ENCODE peak calls at places on chromosome 11, in nine cellular contexts. Y, S, X, T, I, F, G, B and U are unnamed samples.

GRCh38 chr11:1217151-1217550 is 5.7 kb upstream of the MUC5B start:
- DNase-seq in Y (no peak), S (no peak), X (no peak), B (no peak), F (no peak), I (no peak), G (no peak), T (no peak), U (no peak)

GRCh38 chr11:36508743-36509142 is 1.3 kb downstream of the TRAF6 start:
- DNase-seq in F (no peak), G (no peak), Y (peak; percentile 15), T (no peak), X (no peak), I (no peak), S (no peak), B (no peak), U (no peak)

GRCh38 chr11:31764186-31764730 is 46.9 kb downstream of the PAX6 start:
- DNase-seq in S (no peak), X (no peak), T (no peak), G (no peak), F (no peak), I (no peak), Y (no peak), B (no peak), U (no peak)

GRCh38 chr11:38582151-38582550 is 1984.1 kb upstream of the RAG2 start:
- DNase-seq in I (no peak), B (no peak), S (no peak), T (peak; percentile 9), G (no peak), Y (peak; percentile 37), F (peak; percentile 57), X (no peak), U (no peak)

GRCh38 chr11:95081412-95081811 is 8.2 kb upstream of the ENDOD1 start:
- DNase-seq in S (no peak), I (no peak), B (peak; percentile 84), F (no peak), Y (no peak), G (no peak), X (no peak), T (no peak), U (no peak)

GRCh38 chr11:119506436-119506835 is 83.5 kb upstream of the THY1 start:
- DNase-seq in T (no peak), X (no peak), B (no peak), F (no peak), G (no peak), S (no peak), I (no peak), Y (no peak), U (no peak)

GRCh38 chr11:109865558-109866186 is 227.5 kb upstream of the ZC3H12C start:
- DNase-seq in B (no peak), F (no peak), Y (peak; percentile 62), I (peak; percentile 14), T (no peak), G (no peak), X (no peak), S (no peak), U (no peak)

GRCh38 chr11:2366271-2366670 is 10.8 kb upstream of the CD81 start:
- DNase-seq in F (no peak), G (no peak), X (no peak), T (no peak), I (no peak), S (no peak), B (peak; percentile 44), Y (no peak), U (no peak)

GRCh38 chr11:27672836-27673464 is 27.3 kb downstream of the BDNF start:
- DNase-seq in F (no peak), T (no peak), X (no peak), Y (peak; percentile 15), S (no peak), I (no peak), G (no peak), B (no peak), U (no peak)

GRCh38 chr11:72553748-72554147 is 119.4 kb upstream of the CLPB start:
- DNase-seq in S (no peak), G (no peak), I (no peak), X (no peak), B (no peak), T (no peak), Y (no peak), F (no peak), U (no peak)

GRCh38 chr11:67355023-67355793 is 1.9 kb upstream of the POLD4 start:
- DNase-seq in X (peak; percentile 11), T (no peak), B (no peak), Y (no peak), G (no peak), I (no peak), F (no peak), S (peak; percentile 3), U (no peak)

GRCh38 chr11:11748706-11749365 is 92.9 kb upstream of the USP47 start:
- DNase-seq in X (no peak), I (no peak), F (peak; percentile 33), T (no peak), Y (peak; percentile 82), G (no peak), B (no peak), S (no peak), U (no peak)

GRCh38 chr11:113147249-113147648 is 167.1 kb upstream of the TTC12 start:
- DNase-seq in S (no peak), Y (no peak), I (no peak), X (no peak), G (no peak), F (no peak), T (no peak), B (no peak), U (no peak)

GRCh38 chr11:92380882-92381281 is 156.3 kb downstream of the FAT3 start:
- DNase-seq in B (no peak), Y (peak; percentile 34), G (no peak), T (peak; percentile 28), F (peak; percentile 82), I (no peak), X (no peak), S (no peak), U (no peak)

GRCh38 chr11:27420722-27421572 is 51.6 kb downstream of the LGR4 start:
- DNase-seq in I (no peak), F (peak; percentile 66), S (no peak), G (no peak), Y (no peak), X (no peak), B (no peak), T (no peak), U (no peak)

GRCh38 chr11:133966924-133967598 is 10.3 kb upstream of the IGSF9B start:
- DNase-seq in F (no peak), Y (no peak), S (peak; percentile 89), X (peak; percentile 28), G (no peak), B (peak; percentile 36), T (no peak), I (peak; percentile 70), U (no peak)
- TF ChIP-seq CTCF in F (no peak), Y (no peak), S (peak; percentile 50), X (no peak), G (no peak), B (peak; percentile 44), T (peak; percentile 10), I (peak; percentile 78), U (peak; percentile 13)

GRCh38 chr11:61613711-61614254 is 32.9 kb upstream of the SYT7 start:
- DNase-seq in B (no peak), Y (no peak), F (no peak), S (no peak), X (no peak), G (no peak), T (no peak), I (no peak), U (no peak)

GRCh38 chr11:61616443-61616842 is 35.6 kb upstream of the SYT7 start:
- DNase-seq in T (no peak), I (no peak), F (peak; percentile 83), G (no peak), Y (peak; percentile 69), S (no peak), B (no peak), X (no peak), U (no peak)

GRCh38 chr11:61619827-61620226 is 39.0 kb upstream of the SYT7 start:
- DNase-seq in G (no peak), X (no peak), F (no peak), I (no peak), B (no peak), Y (no peak), S (no peak), T (no peak), U (no peak)

GRCh38 chr11:61618991-61619390 is 38.1 kb upstream of the SYT7 start:
- DNase-seq in G (no peak), T (no peak), B (no peak), X (no peak), I (no peak), S (peak; percentile 17), F (no peak), Y (no peak), U (no peak)

DNA sequence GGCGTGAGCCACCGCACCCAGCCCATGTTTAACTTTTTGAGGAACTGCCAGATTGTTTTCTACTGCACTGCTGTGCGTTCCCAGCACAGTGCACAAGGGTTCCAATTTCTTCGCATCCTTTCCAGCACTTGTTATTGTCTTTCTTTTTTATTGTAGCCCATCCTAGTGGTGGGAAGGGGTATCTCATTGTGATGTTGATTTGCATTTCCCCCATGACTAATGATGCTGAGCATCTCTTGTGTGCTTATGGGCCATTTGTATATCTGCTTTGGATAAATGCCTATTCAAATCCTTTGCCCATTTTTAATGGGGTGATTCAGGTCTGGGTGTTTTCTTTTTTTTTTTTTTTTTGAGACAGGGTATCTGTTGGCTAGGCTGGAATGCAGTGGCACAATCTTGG is 36.6 kb upstream of the SYT7 start:
- DNase-seq in Y (peak; percentile 65), S (no peak), G (no peak), I (no peak), X (no peak), T (no peak), F (peak; percentile 46), B (no peak), U (no peak)
- TF ChIP-seq CTCF in Y (peak; percentile 44), S (no peak), G (no peak), I (no peak), X (no peak), T (no peak), F (no peak), B (no peak), U (no peak)

DNA sequence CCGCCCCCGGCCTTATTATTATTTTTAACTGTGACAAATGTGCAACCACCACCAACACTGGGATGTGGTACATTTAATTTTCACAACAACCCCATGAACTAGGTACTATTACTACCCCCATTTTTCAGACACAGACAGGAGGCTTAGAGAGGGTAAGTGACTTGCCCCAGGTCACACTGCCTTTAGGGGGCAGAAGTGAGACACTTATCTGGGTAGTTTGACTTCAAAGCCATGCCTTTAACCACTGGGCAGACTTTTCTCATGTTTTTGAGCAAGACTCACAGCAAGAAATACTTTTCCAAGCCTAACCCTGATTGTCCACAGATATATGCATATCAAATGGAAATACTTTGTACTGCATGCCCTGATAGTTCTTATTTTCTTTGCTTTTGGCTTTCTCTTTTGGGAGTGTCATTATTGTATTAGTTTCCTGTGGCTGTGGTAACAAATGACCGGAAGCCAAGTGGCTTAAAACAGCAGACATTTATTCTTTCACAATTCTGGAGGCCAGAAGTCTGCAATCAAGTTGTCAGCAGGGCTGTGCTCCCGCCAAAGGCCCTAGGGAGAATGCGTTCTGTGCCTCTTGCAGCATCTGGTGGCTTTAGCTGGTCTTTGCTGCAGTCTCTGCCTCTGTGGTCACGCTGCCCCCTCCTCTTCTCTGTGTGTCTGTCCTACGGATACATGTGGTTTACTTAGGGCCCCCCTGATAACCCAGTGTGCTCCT is 110.8 kb downstream of the GRIK4 start:
- DNase-seq in B (peak; percentile 61), Y (peak; percentile 22), S (no peak), X (no peak), G (no peak), I (peak; percentile 54), F (peak; percentile 22), T (no peak), U (no peak)
- TF ChIP-seq CTCF in B (no peak), Y (peak; percentile 55), S (peak; percentile 28), X (no peak), G (peak; percentile 54), I (no peak), F (no peak), T (peak; percentile 5), U (no peak)

GRCh38 chr11:17735823-17736772 is 1.5 kb downstream of the KCNC1 start:
- DNase-seq in G (no peak), S (no peak), F (no peak), X (no peak), T (no peak), Y (no peak), B (no peak), I (no peak), U (no peak)
- TF ChIP-seq CTCF in G (no peak), S (peak; percentile 21), F (peak; percentile 26), X (peak; percentile 20), T (peak; percentile 31), Y (no peak), B (peak; percentile 20), I (peak; percentile 20), U (peak; percentile 5)